ENCODE peak calls at places on chromosomes 5 and 9, in seven cellular contexts. S, U, D, X, Y, Z and N are unnamed samples.
A peak's percentile ranks its signal among the peaks of the same experiment; 100 is the strongest.

GRCh38 chr9:13023498-13023897 is 248.7 kb downstream of the LURAP1L start:
- DNase-seq in D (no peak), S (no peak), X (no peak), Y (no peak), U (no peak), Z (no peak), N (no peak)

GRCh38 chr9:130444565-130445221 is at the start of gene ASS1:
- DNase-seq in D (peak; percentile 62), Y (peak; percentile 27), U (peak; percentile 9), X (no peak), Z (peak; percentile 76), S (no peak), N (peak; percentile 75)

GRCh38 chr5:67244345-67244793 is 47.8 kb upstream of the CD180 start:
- DNase-seq in S (no peak), Y (no peak), X (no peak), Z (no peak), U (no peak), D (no peak), N (no peak)

GRCh38 chr5:156920042-156920860 is 42.8 kb downstream of the TIMD4 start:
- DNase-seq in X (no peak), D (peak; percentile 11), U (peak; percentile 64), Z (no peak), S (no peak), Y (peak; percentile 38), N (no peak)

GRCh38 chr5:95426227-95426626 is 35.1 kb downstream of the FAM81B start:
- DNase-seq in Z (no peak), S (no peak), X (no peak), Y (no peak), D (no peak), U (no peak), N (no peak)

GRCh38 chr5:569358-569867 is 42.7 kb upstream of the CEP72 start:
- DNase-seq in U (no peak), S (no peak), Z (no peak), X (no peak), D (no peak), Y (no peak), N (no peak)

GRCh38 chr5:109529520-109529919 is 119.7 kb upstream of the PJA2 start:
- DNase-seq in D (no peak), X (no peak), Y (no peak), Z (no peak), S (peak; percentile 54), U (no peak), N (no peak)

GRCh38 chr5:27242258-27242626 is 203.9 kb upstream of the CDH9 start:
- DNase-seq in U (no peak), S (no peak), D (no peak), X (no peak), Y (no peak), Z (no peak), N (no peak)

GRCh38 chr9:117153021-117153420 is 261.8 kb downstream of the ASTN2 start:
- DNase-seq in Y (no peak), X (no peak), D (no peak), S (peak; percentile 26), U (no peak), Z (no peak), N (no peak)